ENCODE peak calls at places on chromosomes 5 and 9, in seven cellular contexts. P, A, S, R, H, L and C are unnamed samples.

GRCh38 chr9:129313331-129313955 is 135.4 kb upstream of the IER5L start:
- DNase-seq in P (no peak), A (no peak), S (no peak), R (no peak), H (no peak), L (no peak), C (no peak)

GRCh38 chr9:124032247-124032646 is 20.7 kb downstream of the LHX2 start:
- DNase-seq in P (peak), A (no peak), S (no peak), R (no peak), H (no peak), L (no peak), C (peak)

GRCh38 chr5:40447438-40447837 is 232.3 kb upstream of the PTGER4 start:
- DNase-seq in P (no peak), A (no peak), S (no peak), R (no peak), H (no peak), L (no peak), C (no peak)

GRCh38 chr5:116271432-116271831 is 186.6 kb downstream of the COMMD10 start:
- DNase-seq in P (no peak), A (no peak), S (no peak), R (no peak), H (no peak), L (no peak), C (no peak)

GRCh38 chr5:150527038-150527437 is 19.1 kb downstream of the NDST1 start:
- DNase-seq in P (no peak), A (no peak), S (no peak), R (no peak), H (no peak), L (no peak), C (no peak)

GRCh38 chr5:109146611-109147010 is 263.2 kb downstream of the PJA2 start:
- DNase-seq in P (no peak), A (no peak), S (no peak), R (no peak), H (no peak), L (no peak), C (no peak)

GRCh38 chr9:106954562-106954961 is 91.6 kb downstream of the ZNF462 start:
- DNase-seq in P (no peak), A (no peak), S (no peak), R (no peak), H (no peak), L (no peak), C (no peak)

GRCh38 chr5:163565931-163566608 is 60.7 kb downstream of the MAT2B start:
- DNase-seq in P (peak), A (no peak), S (peak), R (no peak), H (no peak), L (peak), C (peak)

GRCh38 chr9:36092509-36093215 is 43.9 kb upstream of the GLIPR2 start:
- DNase-seq in P (no peak), A (no peak), S (no peak), R (no peak), H (no peak), L (peak), C (no peak)

GRCh38 chr5:10145922-10146321 is 103.8 kb downstream of the ATPSCKMT start:
- DNase-seq in P (no peak), A (no peak), S (no peak), R (no peak), H (no peak), L (no peak), C (no peak)

GRCh38 chr9:93114169-93114983 is 18.4 kb downstream of the CARD19 start:
- DNase-seq in P (no peak), A (no peak), S (no peak), R (no peak), H (no peak), L (peak), C (no peak)